ENCODE peak calls at places on chromosomes 6 and 20, in five cellular contexts. Q is left ventricle myocardium inferior, M is uterus, E is adrenal gland, G is Peyer's patch. O is an unnamed sample. For H3K4me1, the result is how much of the 10 kb centered on the place peaks cover.

GRCh38 chr6:10314163-10314955 is 100.5 kb downstream of the TFAP2A start:
- DNase-seq in Q (no peak), M (no peak), E (no peak), G (no peak), O (no peak)

GRCh38 chr6:16901777-16902176 is 140.5 kb upstream of the ATXN1 start:
- DNase-seq in Q (peak), M (peak), E (peak), G (no peak), O (peak)

GRCh38 chr6:156719720-156720563 is 57.2 kb upstream of the ARID1B start:
- DNase-seq in Q (peak), M (peak), E (peak), G (peak), O (peak)

GRCh38 chr6:20186981-20187380 is 25.3 kb downstream of the MBOAT1 start:
- DNase-seq in Q (no peak), M (no peak), E (no peak), G (no peak), O (no peak)

GRCh38 chr6:2891768-2892170 is 11.3 kb downstream of the SERPINB9 start:
- DNase-seq in Q (no peak), M (no peak), E (no peak), G (peak), O (no peak)

GRCh38 chr6:126182650-126183311 is 157.1 kb upstream of the CENPW start:
- DNase-seq in Q (no peak), M (peak), E (no peak), G (no peak), O (no peak)

GRCh38 chr6:33112148-33112547 is 36.4 kb downstream of the HLA-DPB1 start:
- DNase-seq in Q (no peak), M (no peak), E (peak), G (no peak), O (no peak)

GRCh38 chr6:33950891-33951889 is 147.4 kb upstream of the MLN start:
- DNase-seq in Q (no peak), M (no peak), E (no peak), G (no peak), O (no peak)

GRCh38 chr6:66390393-66390792 is 683.4 kb upstream of the EYS start:
- DNase-seq in Q (no peak), M (no peak), E (no peak), G (no peak), O (no peak)

GRCh38 chr6:135250234-135250633 is 69.1 kb downstream of the MYB start:
- DNase-seq in Q (no peak), M (no peak), E (no peak), G (no peak), O (no peak)

GRCh38 chr20:41956316-41957050 is 338.3 kb upstream of the CHD6 start:
- DNase-seq in Q (no peak), M (no peak), E (peak), G (no peak), O (no peak)

GRCh38 chr20:25007491-25008305 is 15.1 kb upstream of the APMAP start:
- DNase-seq in Q (no peak), M (no peak), E (peak), G (peak), O (no peak)

GRCh38 chr6:154510144-154510905 is at the start of gene CNKSR3:
- DNase-seq in Q (peak), M (peak), E (peak), G (peak), O (peak)

GRCh38 chr20:19992996-19993908 is 23.9 kb upstream of the NAA20 start:
- DNase-seq in Q (no peak), M (no peak), E (peak), G (no peak), O (no peak)

GRCh38 chr20:58112017-58112781 is 116.3 kb downstream of the ANKRD60 start:
- DNase-seq in Q (no peak), M (no peak), E (no peak), G (no peak), O (peak)

GRCh38 chr6:111573892-111574800 is 31.5 kb downstream of the TRAF3IP2 start:
- DNase-seq in Q (no peak), M (no peak), E (peak), G (no peak), O (no peak)

GRCh38 chr20:49045440-49046086 is 549 bp upstream of the CSE1L start:
- DNase-seq in Q (peak), M (no peak), E (no peak), G (no peak), O (peak)

GRCh38 chr20:36538026-36538764 is 3.1 kb upstream of the MYL9 start:
- DNase-seq in Q (no peak), M (no peak), E (no peak), G (no peak), O (no peak)

GRCh38 chr6:119720160-119720559 is 370.6 kb upstream of the MAN1A1 start:
- DNase-seq in Q (no peak), M (no peak), E (no peak), G (no peak), O (no peak)

GRCh38 chr20:35048739-35049138 is 43.9 kb downstream of the TRPC4AP start:
- DNase-seq in Q (no peak), M (no peak), E (no peak), G (no peak), O (no peak)

DNA sequence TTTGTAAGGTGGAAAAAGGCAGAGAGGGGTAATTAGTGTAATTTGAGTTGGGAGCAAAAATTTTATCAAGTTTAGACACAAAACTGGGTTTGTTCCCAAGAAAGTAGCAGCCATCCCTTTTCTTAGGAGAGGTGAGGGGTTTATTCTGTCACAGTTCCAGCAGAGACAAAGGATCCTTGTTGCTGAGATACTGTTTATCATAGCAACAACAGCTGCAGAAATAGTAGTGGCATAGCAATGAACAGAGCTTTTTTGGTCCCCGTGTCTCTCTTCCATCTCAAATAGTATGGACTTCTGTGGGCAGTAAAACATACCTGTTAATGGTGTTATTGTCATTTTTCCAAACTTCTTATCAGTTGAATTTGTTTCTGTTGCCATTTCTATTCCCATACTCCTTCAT is 23.9 kb downstream of the ZKSCAN8 start:
- DNase-seq in Q (no peak), M (no peak), E (no peak), G (no peak), O (no peak)
- H3K4me1 ChIP-seq in Q (under half), M (under half), E (under half), G (under half), O (under half)

GRCh38 chr6:12081776-12082175 is 69.7 kb downstream of the HIVEP1 start:
- DNase-seq in Q (no peak), M (no peak), E (no peak), G (no peak), O (no peak)

GRCh38 chr6:12083763-12084162 is 71.7 kb downstream of the HIVEP1 start:
- DNase-seq in Q (no peak), M (no peak), E (no peak), G (no peak), O (no peak)

GRCh38 chr6:12082368-12082767 is 70.3 kb downstream of the HIVEP1 start:
- DNase-seq in Q (no peak), M (no peak), E (no peak), G (no peak), O (no peak)

GRCh38 chr6:12084681-12085080 is 72.6 kb downstream of the HIVEP1 start:
- DNase-seq in Q (no peak), M (no peak), E (no peak), G (no peak), O (no peak)
- H3K4me1 ChIP-seq in Q (under half), M (under half), E (under half), G (under half), O (under half)

DNA sequence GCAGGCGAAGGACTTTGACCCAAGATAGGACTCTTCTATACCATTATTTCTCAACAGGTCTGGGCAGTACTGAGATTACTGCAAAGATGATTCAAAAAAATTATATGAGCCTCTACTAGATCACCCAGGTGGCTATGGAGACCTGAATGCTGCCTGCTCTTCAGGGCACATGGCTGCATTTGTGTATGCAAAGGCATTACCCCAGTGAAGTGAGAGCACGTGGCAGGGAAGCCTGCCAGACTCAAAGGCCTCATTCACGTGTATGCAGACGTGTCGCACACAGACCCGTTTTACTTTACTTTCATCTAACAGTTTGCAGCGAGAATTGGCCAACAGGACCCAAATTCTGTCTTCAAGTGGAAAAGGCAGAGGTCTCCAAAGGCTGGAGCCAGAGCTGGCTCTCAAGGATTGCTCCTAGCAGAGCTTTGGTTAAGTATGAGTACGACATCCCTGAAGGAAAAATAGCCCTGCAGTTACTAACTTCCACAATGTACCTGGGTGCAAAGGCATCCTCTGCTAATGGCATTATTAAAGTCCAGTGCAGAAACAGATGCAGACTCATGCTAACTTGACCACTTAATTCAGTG is 113.8 kb upstream of the ARMC2 start:
- DNase-seq in Q (no peak), M (no peak), E (peak), G (peak), O (peak)
- H3K4me1 ChIP-seq in Q (under half), M (under half), E (under half), G (under half), O (under half)

GRCh38 chr6:136533487-136533886 is 16.7 kb downstream of the MAP7 start:
- DNase-seq in Q (no peak), M (no peak), E (no peak), G (no peak), O (no peak)

GRCh38 chr6:136535017-136535416 is 15.2 kb downstream of the MAP7 start:
- DNase-seq in Q (no peak), M (no peak), E (no peak), G (no peak), O (no peak)

GRCh38 chr6:136529655-136530054 is 20.6 kb downstream of the MAP7 start:
- DNase-seq in Q (no peak), M (no peak), E (no peak), G (no peak), O (no peak)

GRCh38 chr6:136534268-136534667 is 16.0 kb downstream of the MAP7 start:
- DNase-seq in Q (no peak), M (no peak), E (no peak), G (no peak), O (no peak)

GRCh38 chr6:136532030-136532429 is 18.2 kb downstream of the MAP7 start:
- DNase-seq in Q (no peak), M (no peak), E (no peak), G (no peak), O (no peak)
- H3K4me1 ChIP-seq in Q (under half), M (under half), E (under half), G (under half), O (under half)

DNA sequence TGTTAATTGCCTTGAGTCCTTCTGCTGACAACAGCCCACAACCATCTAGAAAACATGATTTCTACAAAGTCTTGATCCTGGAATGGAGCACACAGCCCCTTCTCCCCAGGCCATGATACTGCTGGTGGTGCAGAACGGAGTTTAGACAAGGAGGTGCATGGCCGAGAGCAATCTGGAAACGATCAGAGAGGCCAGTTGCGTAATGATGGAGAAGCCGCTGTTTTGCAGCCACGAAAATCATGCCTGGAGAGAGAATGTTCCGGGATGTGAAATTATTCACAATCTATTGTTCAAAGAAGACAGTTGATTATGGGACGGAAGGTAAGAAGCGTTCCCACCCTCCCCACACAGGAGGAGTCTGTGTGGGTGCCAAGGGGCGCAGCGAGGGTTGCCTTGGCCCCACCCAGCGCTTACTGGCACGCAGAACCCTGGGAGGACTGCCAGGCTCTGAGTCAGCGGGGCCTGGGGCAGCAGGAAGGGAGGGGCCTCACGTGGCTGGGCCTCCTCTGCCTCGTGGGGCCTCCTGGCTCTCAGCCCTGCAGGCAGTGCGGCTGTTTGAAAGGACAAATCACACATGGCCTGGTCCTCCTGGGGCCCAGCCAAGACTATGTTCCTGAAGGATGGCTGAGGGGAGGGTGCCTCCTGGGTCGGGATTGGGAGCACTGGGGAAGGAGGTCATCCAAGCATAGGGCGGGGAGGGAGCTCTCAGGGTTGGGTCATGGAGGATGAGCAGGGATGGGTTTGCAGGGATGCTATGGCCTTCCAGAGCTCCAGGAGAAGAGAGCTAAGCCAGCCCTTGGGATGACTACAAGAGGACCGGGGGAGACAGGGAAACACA is 8.7 kb upstream of the AP5S1 start:
- DNase-seq in Q (peak), M (peak), E (peak), G (peak), O (peak)
- H3K4me1 ChIP-seq in Q (half or more), M (under half), E (half or more), G (under half), O (half or more)

GRCh38 chr20:22607695-22608094 is 23.3 kb upstream of the FOXA2 start:
- DNase-seq in Q (no peak), M (no peak), E (no peak), G (no peak), O (no peak)

GRCh38 chr20:22601361-22602141 is 17.2 kb upstream of the FOXA2 start:
- DNase-seq in Q (no peak), M (no peak), E (no peak), G (no peak), O (no peak)

GRCh38 chr20:22604815-22605214 is 20.4 kb upstream of the FOXA2 start:
- DNase-seq in Q (no peak), M (no peak), E (no peak), G (no peak), O (no peak)
- H3K4me1 ChIP-seq in Q (under half), M (under half), E (under half), G (under half), O (under half)

GRCh38 chr6:44046516-44047178 is 80.6 kb downstream of the MRPL14 start:
- DNase-seq in Q (no peak), M (no peak), E (no peak), G (no peak), O (no peak)
- H3K4me1 ChIP-seq in Q (half or more), M (under half), E (under half), G (under half), O (half or more)

DNA sequence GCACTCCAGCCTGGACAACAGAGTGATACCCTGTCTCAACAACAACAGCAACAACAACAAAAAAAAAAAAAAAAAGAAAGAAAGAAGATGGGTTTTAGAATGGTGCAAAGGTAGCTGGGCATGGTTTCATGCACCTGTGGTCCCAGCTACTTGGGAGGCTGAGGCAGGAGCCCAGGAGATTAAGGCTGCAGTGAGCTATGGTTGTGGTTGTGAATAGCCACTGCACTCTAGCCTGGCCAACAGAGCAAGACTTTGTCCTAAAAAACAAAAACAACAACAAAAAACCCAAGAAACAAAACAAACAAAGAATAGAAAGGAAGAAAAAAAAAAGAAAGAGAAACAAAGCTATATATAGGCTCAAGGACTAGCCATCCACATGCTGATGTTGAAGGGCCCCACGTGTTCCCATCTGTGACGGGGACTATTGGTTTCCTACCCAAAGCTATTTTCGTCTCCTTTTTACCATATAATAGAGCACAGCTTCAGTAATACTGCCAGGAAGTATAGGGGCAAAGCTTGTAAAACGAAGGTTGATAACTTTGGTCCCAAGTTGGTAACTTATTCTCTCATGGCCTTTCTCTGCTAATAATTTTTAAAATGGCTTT is 7.9 kb upstream of the EEF1E1 start:
- DNase-seq in Q (no peak), M (no peak), E (no peak), G (no peak), O (no peak)
- H3K4me1 ChIP-seq in Q (under half), M (under half), E (under half), G (under half), O (under half)

GRCh38 chr6:36668601-36669390 is 9.7 kb upstream of the CDKN1A start:
- DNase-seq in Q (no peak), M (no peak), E (no peak), G (no peak), O (no peak)

GRCh38 chr6:36663504-36664446 is 14.7 kb upstream of the CDKN1A start:
- DNase-seq in Q (no peak), M (no peak), E (no peak), G (no peak), O (no peak)

GRCh38 chr6:36665180-36665579 is 13.3 kb upstream of the CDKN1A start:
- DNase-seq in Q (no peak), M (no peak), E (no peak), G (no peak), O (no peak)

GRCh38 chr6:36670271-36670670 is 8.2 kb upstream of the CDKN1A start:
- DNase-seq in Q (no peak), M (no peak), E (no peak), G (no peak), O (no peak)

GRCh38 chr6:36666726-36667591 is 11.6 kb upstream of the CDKN1A start:
- DNase-seq in Q (peak), M (peak), E (peak), G (no peak), O (peak)
- H3K4me1 ChIP-seq in Q (under half), M (under half), E (under half), G (under half), O (under half)

O was measured in suprapubic skin.